ENCODE peak calls at places on chromosomes 12 and 14, in nine cellular contexts. H is activated CD8-positive, alpha-beta memory T cell treated with anti-CD3 and anti-CD28 coated beads for 48 hours; N is mesenchymal stem cell; Q is HFFc6; J is NCI-H1417; P is activated CD4-positive, alpha-beta T cell treated with anti-CD3 and anti-CD28 coated beads, Interleukin-2, amount 50 U/mL, for 48 hours; Z is CD4-positive, alpha-beta T cell; D is SW480; K is RKO. Y is an unnamed sample.

GRCh38 chr14:101456246-101457159 is 104.8 kb upstream of the DIO3 start:
- DNase-seq in D (no peak), J (no peak), Q (no peak), N (no peak), P (no peak), H (no peak), Z (peak), K (no peak), Y (no peak)

GRCh38 chr14:29805415-29806123 is 122.1 kb downstream of the PRKD1 start:
- DNase-seq in N (peak), H (no peak), Z (no peak), D (peak), P (no peak), J (no peak), K (peak), Q (peak), Y (no peak)

GRCh38 chr12:75889214-75889613 is 142.4 kb downstream of the PHLDA1 start:
- DNase-seq in K (no peak), Q (no peak), N (peak), Z (no peak), J (no peak), H (no peak), P (no peak), D (no peak), Y (peak)

GRCh38 chr14:65044596-65044959 is 57.7 kb downstream of the MAX start:
- DNase-seq in K (no peak), H (no peak), P (no peak), Z (no peak), Q (no peak), J (no peak), D (no peak), N (no peak), Y (no peak)

GRCh38 chr12:61991663-61992062 is 268.5 kb upstream of the USP15 start:
- DNase-seq in H (no peak), Z (no peak), N (no peak), J (no peak), K (no peak), D (no peak), Q (no peak), P (no peak), Y (no peak)

GRCh38 chr12:93741741-93742085 is 64.5 kb downstream of the CRADD start:
- DNase-seq in Z (no peak), Q (no peak), J (no peak), K (no peak), D (no peak), N (no peak), H (no peak), P (peak), Y (no peak)

GRCh38 chr12:4856556-4856955 is 53.1 kb upstream of the KCNA1 start:
- DNase-seq in D (no peak), Q (no peak), Z (no peak), N (no peak), J (peak), P (no peak), H (no peak), K (no peak), Y (no peak)

GRCh38 chr14:46580941-46581671 is 70.5 kb downstream of the RPL10L start:
- DNase-seq in P (no peak), H (no peak), J (peak), N (peak), Q (peak), Z (no peak), D (peak), K (peak), Y (no peak)

GRCh38 chr12:119592232-119592631 is 1.3 kb upstream of the TMEM233 start:
- DNase-seq in D (no peak), H (no peak), K (peak), Q (no peak), Z (no peak), P (no peak), N (no peak), J (no peak), Y (no peak)

GRCh38 chr12:116879509-116880212 is 1.6 kb downstream of the HRK start:
- DNase-seq in Z (no peak), D (no peak), H (no peak), J (no peak), N (no peak), P (no peak), K (no peak), Q (no peak), Y (no peak)

GRCh38 chr14:92986254-92987147 is 63.6 kb downstream of the CHGA start:
- DNase-seq in J (no peak), D (no peak), Q (peak), P (no peak), Z (no peak), K (no peak), N (peak), H (no peak), Y (no peak)